ENCODE peak calls at places on chromosomes 2 and 18, in eight cellular contexts. Q is A549, K is HepG2, G is HCT116, T is K562, S is SK-N-SH, R is endothelial cell of umbilical vein, V is GM12878. B is an unnamed sample.

GRCh38 chr18:72762505-72763122 is 105.2 kb downstream of the NETO1 start:
- DNase-seq in Q (peak; percentile 6), K (peak; percentile 62), G (peak; percentile 6), T (peak; percentile 22), S (peak; percentile 30), R (peak; percentile 36), V (peak; percentile 12), B (peak; percentile 60)

GRCh38 chr2:105518897-105519296 is 120.0 kb upstream of the FHL2 start:
- DNase-seq in Q (no peak), K (peak; percentile 19), G (no peak), T (no peak), S (no peak), R (no peak), V (no peak), B (peak; percentile 36)

GRCh38 chr2:218999021-218999880 is 6.0 kb upstream of the CRYBA2 start:
- DNase-seq in Q (no peak), K (no peak), G (no peak), T (no peak), S (peak; percentile 52), R (no peak), V (no peak), B (no peak)

GRCh38 chr2:240469747-240470146 is 34.3 kb downstream of the GPC1 start:
- DNase-seq in Q (no peak), K (no peak), G (no peak), T (no peak), S (no peak), R (no peak), V (no peak), B (no peak)

GRCh38 chr18:9321017-9321452 is 13.5 kb upstream of the TWSG1 start:
- DNase-seq in Q (no peak), K (no peak), G (no peak), T (no peak), S (no peak), R (peak; percentile 97), V (no peak), B (no peak)

GRCh38 chr2:48316753-48317750 is 212.9 kb upstream of the STON1 start:
- DNase-seq in Q (no peak), K (no peak), G (no peak), T (no peak), S (no peak), R (no peak), V (no peak), B (peak; percentile 27)

GRCh38 chr2:221961561-221961960 is 337.2 kb downstream of the PAX3 start:
- DNase-seq in Q (no peak), K (no peak), G (no peak), T (no peak), S (no peak), R (no peak), V (no peak), B (no peak)

GRCh38 chr2:46082531-46083485 is 214.4 kb upstream of the EPAS1 start:
- DNase-seq in Q (no peak), K (no peak), G (no peak), T (no peak), S (no peak), R (no peak), V (no peak), B (peak; percentile 80)

GRCh38 chr2:212154392-212154791 is 384.2 kb downstream of the ERBB4 start:
- DNase-seq in Q (no peak), K (no peak), G (no peak), T (no peak), S (no peak), R (no peak), V (no peak), B (no peak)

GRCh38 chr2:188322569-188323531 is 31.2 kb downstream of the GULP1 start:
- DNase-seq in Q (no peak), K (no peak), G (no peak), T (no peak), S (no peak), R (peak; percentile 60), V (no peak), B (no peak)

GRCh38 chr18:61578846-61579245 is 245.6 kb downstream of the CDH20 start:
- DNase-seq in Q (no peak), K (no peak), G (no peak), T (no peak), S (no peak), R (no peak), V (no peak), B (no peak)

GRCh38 chr2:140183056-140183765 is 1403.0 kb upstream of the NXPH2 start:
- DNase-seq in Q (no peak), K (no peak), G (no peak), T (no peak), S (no peak), R (no peak), V (no peak), B (no peak)

GRCh38 chr18:987325-988186 is 82.9 kb downstream of the ADCYAP1 start:
- DNase-seq in Q (no peak), K (no peak), G (no peak), T (peak; percentile 50), S (no peak), R (peak; percentile 90), V (no peak), B (no peak)

GRCh38 chr2:160719116-160719515 is 225.5 kb upstream of the RBMS1 start:
- DNase-seq in Q (no peak), K (no peak), G (no peak), T (no peak), S (no peak), R (no peak), V (no peak), B (no peak)

GRCh38 chr18:31217455-31217854 is 54.8 kb upstream of the DSC1 start:
- DNase-seq in Q (no peak), K (no peak), G (no peak), T (no peak), S (no peak), R (peak; percentile 10), V (no peak), B (no peak)

GRCh38 chr2:137190411-137191190 is 425.3 kb downstream of the THSD7B start:
- DNase-seq in Q (no peak), K (no peak), G (no peak), T (no peak), S (peak; percentile 18), R (no peak), V (no peak), B (peak; percentile 23)

GRCh38 chr2:118667366-118667765 is 180.1 kb downstream of the EN1 start:
- DNase-seq in Q (no peak), K (no peak), G (no peak), T (no peak), S (no peak), R (no peak), V (no peak), B (no peak)

GRCh38 chr2:15675456-15676195 is 84.0 kb downstream of the DDX1 start:
- DNase-seq in Q (peak; percentile 40), K (no peak), G (no peak), T (no peak), S (peak; percentile 53), R (no peak), V (no peak), B (no peak)

GRCh38 chr2:170680172-170680913 is 34.8 kb upstream of the SP5 start:
- DNase-seq in Q (no peak), K (no peak), G (no peak), T (no peak), S (no peak), R (no peak), V (peak; percentile 40), B (no peak)

GRCh38 chr18:57581301-57581934 is 5.1 kb downstream of the FECH start:
- DNase-seq in Q (no peak), K (no peak), G (no peak), T (no peak), S (no peak), R (no peak), V (peak; percentile 42), B (peak; percentile 58)
- TF ChIP-seq MAX in Q (no peak), K (no peak), G (no peak), T (no peak), S (no peak), R (no peak), V (no peak), B (peak; percentile 70)

GRCh38 chr2:36489296-36489695 is 108.7 kb downstream of the FEZ2 start:
- DNase-seq in Q (no peak), K (no peak), G (no peak), T (no peak), S (no peak), R (peak; percentile 50), V (no peak), B (no peak)

GRCh38 chr2:36487947-36488346 is 110.0 kb downstream of the FEZ2 start:
- DNase-seq in Q (no peak), K (no peak), G (no peak), T (no peak), S (no peak), R (no peak), V (no peak), B (no peak)

GRCh38 chr2:36493221-36493620 is 104.7 kb downstream of the FEZ2 start:
- DNase-seq in Q (no peak), K (no peak), G (no peak), T (no peak), S (no peak), R (no peak), V (no peak), B (no peak)

GRCh38 chr2:36492216-36492945 is 105.6 kb downstream of the FEZ2 start:
- DNase-seq in Q (no peak), K (no peak), G (no peak), T (no peak), S (no peak), R (peak; percentile 74), V (no peak), B (no peak)

DNA sequence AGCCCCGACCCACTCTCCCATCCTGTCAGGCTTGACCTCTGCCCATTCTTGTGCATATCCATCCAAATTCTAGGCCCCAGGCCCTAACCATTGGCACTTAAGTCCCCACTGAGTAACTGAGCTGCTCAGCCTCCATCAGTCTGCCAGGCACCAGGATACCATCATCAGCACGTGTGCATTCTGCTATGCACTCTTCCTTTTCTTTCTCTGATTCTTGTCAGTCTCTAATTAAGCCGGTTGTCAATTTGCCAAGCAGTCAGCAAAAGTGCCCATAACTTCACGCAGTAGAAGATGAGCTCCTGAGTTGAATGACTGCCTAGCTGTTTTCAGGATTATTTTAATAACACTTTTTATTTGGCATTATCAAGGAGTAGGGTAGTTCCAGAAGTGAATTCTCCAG is 107.2 kb downstream of the FEZ2 start:
- DNase-seq in Q (no peak), K (no peak), G (no peak), T (no peak), S (no peak), R (no peak), V (no peak), B (no peak)
- TF ChIP-seq CTCF in Q (no peak), K (no peak), G (no peak), T (no peak), S (no peak), R (no peak), V (no peak), B (no peak)

DNA sequence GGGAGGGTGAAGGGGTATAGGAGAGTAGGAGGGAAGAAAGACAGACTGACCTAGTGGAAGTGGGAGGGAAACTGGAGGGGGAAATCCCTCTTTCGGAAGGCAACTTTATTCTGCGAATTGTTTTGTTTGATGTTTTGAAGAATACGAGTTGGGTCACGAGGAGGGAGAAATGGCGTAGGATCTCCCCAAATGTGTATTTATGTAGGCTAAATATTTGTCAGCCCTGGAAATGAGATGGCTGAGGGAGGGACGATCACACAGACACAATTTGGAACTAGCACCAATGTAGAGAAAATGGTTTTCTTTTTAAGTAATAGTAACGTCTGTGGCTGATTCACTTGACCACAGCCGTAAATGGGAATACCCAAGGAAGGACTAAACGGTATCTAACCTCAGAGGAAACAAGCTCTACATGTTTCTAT is 172.3 kb downstream of the ICOS start:
- DNase-seq in Q (no peak), K (no peak), G (no peak), T (no peak), S (no peak), R (no peak), V (no peak), B (no peak)
- H3K4me3 ChIP-seq in Q (no peak overlapping the region), K (no peak overlapping the region), G (no peak overlapping the region), T (no peak overlapping the region), S (no peak overlapping the region), R (no peak overlapping the region), V (no peak overlapping the region), B (no peak overlapping the region)

GRCh38 chr2:202038471-202039277 is 5.0 kb downstream of the FZD7 start:
- DNase-seq in Q (peak; percentile 19), K (no peak), G (peak; percentile 29), T (peak; percentile 31), S (no peak), R (no peak), V (no peak), B (no peak)
- TF ChIP-seq MAX in Q (peak; percentile 18), K (no peak), G (peak; percentile 60), T (no peak), S (no peak), R (no peak), V (no peak), B (no peak)

B was measured in NB4.